ENCODE peak calls at places on chromosome 2, in eight cellular contexts. B is ovary, T is cardiac fibroblast, X is left lung, N is choroid plexus epithelial cell, M is B cell, S is GM20000, W is fibroblast of the aortic adventitia. O is an unnamed sample.

GRCh38 chr2:28880193-28880592 is 10.1 kb upstream of the TRMT61B start:
- DNase-seq in B (no peak), T (no peak), X (no peak), N (no peak), M (no peak), S (no peak), W (no peak), O (no peak)

GRCh38 chr2:67880291-67880761 is 182.5 kb downstream of the C1D start:
- DNase-seq in B (no peak), T (no peak), X (no peak), N (peak), M (no peak), S (no peak), W (peak), O (no peak)

GRCh38 chr2:109474319-109474825 is 139.4 kb downstream of the SEPTIN10 start:
- DNase-seq in B (no peak), T (no peak), X (no peak), N (no peak), M (no peak), S (no peak), W (no peak), O (no peak)

GRCh38 chr2:122491011-122491410 is 735.6 kb downstream of the TSN start:
- DNase-seq in B (no peak), T (peak), X (no peak), N (no peak), M (no peak), S (no peak), W (no peak), O (no peak)

GRCh38 chr2:101125799-101126198 is 25.4 kb downstream of the TBC1D8 start:
- DNase-seq in B (no peak), T (no peak), X (no peak), N (no peak), M (no peak), S (no peak), W (no peak), O (no peak)

GRCh38 chr2:32772623-32773221 is 144.9 kb downstream of the TTC27 start:
- DNase-seq in B (no peak), T (peak), X (no peak), N (peak), M (peak), S (peak), W (peak), O (peak)

GRCh38 chr2:154588838-154589237 is 109.7 kb upstream of the KCNJ3 start:
- DNase-seq in B (no peak), T (no peak), X (no peak), N (no peak), M (no peak), S (no peak), W (no peak), O (no peak)

GRCh38 chr2:200578778-200579177 is 7.0 kb upstream of the AOX1 start:
- DNase-seq in B (no peak), T (peak), X (no peak), N (peak), M (peak), S (no peak), W (peak), O (no peak)

GRCh38 chr2:121287956-121288355 is 3.0 kb upstream of the TFCP2L1 start:
- DNase-seq in B (no peak), T (no peak), X (no peak), N (no peak), M (no peak), S (no peak), W (no peak), O (no peak)

GRCh38 chr2:134181219-134181618 is 72.7 kb upstream of the MGAT5 start:
- DNase-seq in B (no peak), T (no peak), X (no peak), N (no peak), M (peak), S (peak), W (no peak), O (no peak)

GRCh38 chr2:121764681-121765228 is 9.3 kb downstream of the TSN start:
- DNase-seq in B (no peak), T (no peak), X (no peak), N (no peak), M (no peak), S (no peak), W (no peak), O (no peak)

GRCh38 chr2:3302751-3303582 is 74.7 kb downstream of the EIPR1 start:
- DNase-seq in B (no peak), T (no peak), X (peak), N (no peak), M (no peak), S (no peak), W (no peak), O (no peak)

GRCh38 chr2:216349366-216349765 is 22.9 kb downstream of the MARCHF4 start:
- DNase-seq in B (no peak), T (no peak), X (no peak), N (no peak), M (no peak), S (no peak), W (no peak), O (no peak)

GRCh38 chr2:84970956-84971798 is at the start of gene KCMF1:
- DNase-seq in B (peak), T (peak), X (peak), N (peak), M (peak), S (peak), W (peak), O (peak)

GRCh38 chr2:57549642-57550102 is 496.9 kb upstream of the VRK2 start:
- DNase-seq in B (no peak), T (peak), X (no peak), N (peak), M (no peak), S (peak), W (no peak), O (peak)

GRCh38 chr2:241133436-241133820 is 15.8 kb downstream of the PASK start:
- DNase-seq in B (no peak), T (no peak), X (no peak), N (no peak), M (no peak), S (no peak), W (no peak), O (no peak)

GRCh38 chr2:211816739-211817138 is 721.9 kb downstream of the ERBB4 start:
- DNase-seq in B (no peak), T (no peak), X (no peak), N (no peak), M (no peak), S (no peak), W (no peak), O (no peak)

GRCh38 chr2:123916512-123916911 is 108.6 kb upstream of the CNTNAP5 start:
- DNase-seq in B (no peak), T (no peak), X (no peak), N (no peak), M (no peak), S (no peak), W (no peak), O (no peak)

GRCh38 chr2:232772540-232772939 is 3.8 kb downstream of the KCNJ13 start:
- DNase-seq in B (no peak), T (no peak), X (no peak), N (no peak), M (peak), S (peak), W (no peak), O (no peak)

GRCh38 chr2:201420442-201421113 is 30.7 kb downstream of the TRAK2 start:
- DNase-seq in B (no peak), T (peak), X (no peak), N (peak), M (no peak), S (no peak), W (peak), O (no peak)

GRCh38 chr2:58634653-58635347 is 393.7 kb upstream of the FANCL start:
- DNase-seq in B (no peak), T (peak), X (no peak), N (peak), M (no peak), S (no peak), W (no peak), O (no peak)

GRCh38 chr2:105611328-105611627 is 133.4 kb upstream of the NCK2 start:
- DNase-seq in B (no peak), T (no peak), X (no peak), N (no peak), M (no peak), S (no peak), W (no peak), O (no peak)

GRCh38 chr2:172783091-172783898 is 47.6 kb downstream of the RAPGEF4 start:
- DNase-seq in B (no peak), T (peak), X (no peak), N (peak), M (no peak), S (no peak), W (peak), O (no peak)

GRCh38 chr2:212007972-212008371 is 530.6 kb downstream of the ERBB4 start:
- DNase-seq in B (no peak), T (no peak), X (no peak), N (no peak), M (no peak), S (no peak), W (no peak), O (no peak)

GRCh38 chr2:168137510-168138180 is 109.8 kb downstream of the STK39 start:
- DNase-seq in B (no peak), T (no peak), X (no peak), N (peak), M (no peak), S (no peak), W (no peak), O (no peak)

GRCh38 chr2:232887171-232887850 is 17.2 kb downstream of the SNORC start:
- DNase-seq in B (no peak), T (no peak), X (peak), N (peak), M (no peak), S (no peak), W (no peak), O (no peak)

GRCh38 chr2:230411484-230412368 is 4.3 kb upstream of the SP100 start:
- DNase-seq in B (peak), T (peak), X (peak), N (peak), M (peak), S (peak), W (peak), O (peak)

GRCh38 chr2:124978597-124978996 is 953.5 kb downstream of the CNTNAP5 start:
- DNase-seq in B (no peak), T (no peak), X (no peak), N (no peak), M (no peak), S (no peak), W (no peak), O (no peak)

GRCh38 chr2:241613018-241613780 is 23.8 kb downstream of the THAP4 start:
- DNase-seq in B (no peak), T (peak), X (peak), N (no peak), M (no peak), S (no peak), W (peak), O (no peak)

GRCh38 chr2:165015052-165015642 is 59.8 kb upstream of the SLC38A11 start:
- DNase-seq in B (peak), T (peak), X (peak), N (peak), M (peak), S (peak), W (peak), O (peak)

GRCh38 chr2:25342372-25343186 is 854 bp upstream of the DNMT3A start:
- DNase-seq in B (peak), T (peak), X (peak), N (peak), M (peak), S (peak), W (peak), O (peak)

GRCh38 chr2:213247566-213247965 is 36.7 kb upstream of the SPAG16 start:
- DNase-seq in B (no peak), T (peak), X (no peak), N (no peak), M (no peak), S (no peak), W (peak), O (no peak)

GRCh38 chr2:50781646-50782045 is 250.3 kb downstream of the NRXN1 start:
- DNase-seq in B (no peak), T (no peak), X (no peak), N (no peak), M (no peak), S (no peak), W (no peak), O (no peak)

DNA sequence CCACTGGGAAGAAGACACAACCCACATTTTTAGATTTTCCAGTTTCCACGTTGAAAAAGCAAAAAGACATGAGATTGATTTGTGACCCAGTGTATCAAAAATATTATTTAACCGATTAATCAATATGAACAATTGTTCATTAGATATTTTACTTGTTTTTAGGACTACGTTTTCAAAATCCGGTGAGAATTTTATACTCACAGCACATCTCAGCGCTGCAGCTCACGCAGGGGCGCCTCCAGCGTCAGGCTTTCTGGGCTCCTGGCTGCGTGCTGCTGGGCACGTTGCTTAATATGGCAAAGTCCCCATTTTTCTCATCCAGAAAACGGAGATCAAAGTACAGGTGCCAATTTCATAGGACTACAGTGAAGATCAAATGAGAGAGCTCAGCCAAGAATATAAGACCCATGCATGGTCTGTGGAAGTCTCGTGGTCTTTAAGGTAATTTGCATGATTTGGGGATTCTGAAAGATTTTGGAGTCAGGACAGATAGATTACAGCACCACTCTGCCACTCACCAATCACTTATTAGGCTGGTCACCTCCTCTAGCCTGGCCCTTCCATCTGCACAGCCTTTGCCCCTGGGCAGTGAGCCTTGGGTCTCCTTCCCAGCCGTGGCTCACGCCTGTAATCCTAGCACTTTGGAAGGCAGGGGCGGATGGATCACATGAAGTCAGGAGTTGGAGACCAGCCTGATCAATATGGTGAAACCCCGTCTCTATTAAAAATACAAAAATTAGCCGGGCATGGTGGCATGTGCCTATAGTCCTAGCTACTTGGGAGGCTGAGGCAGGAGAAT is 36.2 kb downstream of the PTPN18 start:
- DNase-seq in B (no peak), T (no peak), X (no peak), N (peak), M (no peak), S (no peak), W (no peak), O (no peak)
- TF ChIP-seq CTCF in B (no peak), T (no peak), X (no peak), N (peak), M (no peak), S (no peak), W (no peak), O (no peak)

GRCh38 chr2:42905341-42906114 is 113.1 kb upstream of the HAAO start:
- DNase-seq in B (no peak), T (no peak), X (no peak), N (peak), M (no peak), S (no peak), W (peak), O (no peak)
- TF ChIP-seq CTCF in B (peak), T (peak), X (no peak), N (peak), M (no peak), S (no peak), W (peak), O (no peak)

GRCh38 chr2:222284466-222284865 is 14.3 kb downstream of the PAX3 start:
- DNase-seq in B (no peak), T (no peak), X (no peak), N (no peak), M (no peak), S (no peak), W (no peak), O (no peak)

GRCh38 chr2:222283634-222284033 is 15.2 kb downstream of the PAX3 start:
- DNase-seq in B (no peak), T (no peak), X (no peak), N (peak), M (no peak), S (no peak), W (no peak), O (no peak)

GRCh38 chr2:222281495-222281894 is 17.3 kb downstream of the PAX3 start:
- DNase-seq in B (no peak), T (no peak), X (no peak), N (no peak), M (no peak), S (no peak), W (no peak), O (no peak)

GRCh38 chr2:222280795-222281194 is 18.0 kb downstream of the PAX3 start:
- DNase-seq in B (no peak), T (no peak), X (no peak), N (no peak), M (no peak), S (no peak), W (no peak), O (no peak)
- TF ChIP-seq CTCF in B (no peak), T (no peak), X (no peak), N (no peak), M (no peak), S (no peak), W (no peak), O (no peak)

GRCh38 chr2:35454966-35455638 is 900.5 kb upstream of the CRIM1 start:
- DNase-seq in B (no peak), T (peak), X (no peak), N (peak), M (no peak), S (no peak), W (no peak), O (no peak)
- TF ChIP-seq CTCF in B (no peak), T (no peak), X (no peak), N (peak), M (no peak), S (peak), W (no peak), O (peak)

O was measured in GM10248.